ENCODE peak calls at places on chromosome 19, in ten cellular contexts. One of them, this sample, is unnamed.

GRCh38 chr19:29497241-29497640 is 28.6 kb upstream of the VSTM2B start:
- DNase-seq in stimulated activated naive CD4-positive, alpha-beta T cell: no peak
- DNase-seq in iris pigment epithelial cell: no peak
- DNase-seq in stimulated activated CD8-positive, alpha-beta memory T cell treated with anti-CD3 and anti-CD28 coated beads, Interleukin-15, amount 100 ng/mL, for 24 hours: no peak
- DNase-seq in NCI-H774: no peak
- DNase-seq in ascending aorta: peak
- DNase-seq in globus pallidus: no peak
- DNase-seq in stimulated activated CD4-positive, alpha-beta T cell treated with anti-CD3 and anti-CD28 coated beads, Interleukin-1b, Interleukin-23, amount 100 ng/mL, for 1 hour: no peak
- DNase-seq in left ventricle myocardium inferior: no peak
- DNase-seq in brain microvascular endothelial cell: no peak
- DNase-seq in this sample: no peak

GRCh38 chr19:2477141-2477710 is 1.3 kb downstream of the GADD45B start:
- DNase-seq in stimulated activated naive CD4-positive, alpha-beta T cell: peak
- DNase-seq in stimulated activated CD8-positive, alpha-beta memory T cell treated with anti-CD3 and anti-CD28 coated beads, Interleukin-15, amount 100 ng/mL, for 24 hours: no peak
- DNase-seq in iris pigment epithelial cell: peak
- DNase-seq in ascending aorta: peak
- DNase-seq in stimulated activated CD4-positive, alpha-beta T cell treated with anti-CD3 and anti-CD28 coated beads, Interleukin-1b, Interleukin-23, amount 100 ng/mL, for 1 hour: no peak
- DNase-seq in NCI-H774: no peak
- DNase-seq in brain microvascular endothelial cell: no peak
- DNase-seq in globus pallidus: no peak
- DNase-seq in left ventricle myocardium inferior: peak
- DNase-seq in this sample: no peak

GRCh38 chr19:49767380-49767779 is 579 bp downstream of the AP2A1 start:
- DNase-seq in iris pigment epithelial cell: no peak
- DNase-seq in globus pallidus: no peak
- DNase-seq in stimulated activated naive CD4-positive, alpha-beta T cell: no peak
- DNase-seq in brain microvascular endothelial cell: no peak
- DNase-seq in stimulated activated CD8-positive, alpha-beta memory T cell treated with anti-CD3 and anti-CD28 coated beads, Interleukin-15, amount 100 ng/mL, for 24 hours: no peak
- DNase-seq in NCI-H774: no peak
- DNase-seq in stimulated activated CD4-positive, alpha-beta T cell treated with anti-CD3 and anti-CD28 coated beads, Interleukin-1b, Interleukin-23, amount 100 ng/mL, for 1 hour: no peak
- DNase-seq in ascending aorta: no peak
- DNase-seq in left ventricle myocardium inferior: no peak
- DNase-seq in this sample: no peak

GRCh38 chr19:49301165-49301865 is 23.7 kb downstream of the SLC6A16 start:
- DNase-seq in globus pallidus: peak
- DNase-seq in brain microvascular endothelial cell: peak
- DNase-seq in NCI-H774: peak
- DNase-seq in ascending aorta: peak
- DNase-seq in left ventricle myocardium inferior: peak
- DNase-seq in iris pigment epithelial cell: peak
- DNase-seq in stimulated activated naive CD4-positive, alpha-beta T cell: peak
- DNase-seq in stimulated activated CD8-positive, alpha-beta memory T cell treated with anti-CD3 and anti-CD28 coated beads, Interleukin-15, amount 100 ng/mL, for 24 hours: peak
- DNase-seq in stimulated activated CD4-positive, alpha-beta T cell treated with anti-CD3 and anti-CD28 coated beads, Interleukin-1b, Interleukin-23, amount 100 ng/mL, for 1 hour: peak
- DNase-seq in this sample: peak

GRCh38 chr19:29325241-29325975 is 112.5 kb upstream of the UQCRFS1 start:
- DNase-seq in stimulated activated CD8-positive, alpha-beta memory T cell treated with anti-CD3 and anti-CD28 coated beads, Interleukin-15, amount 100 ng/mL, for 24 hours: no peak
- DNase-seq in iris pigment epithelial cell: no peak
- DNase-seq in globus pallidus: no peak
- DNase-seq in ascending aorta: no peak
- DNase-seq in NCI-H774: no peak
- DNase-seq in brain microvascular endothelial cell: no peak
- DNase-seq in stimulated activated CD4-positive, alpha-beta T cell treated with anti-CD3 and anti-CD28 coated beads, Interleukin-1b, Interleukin-23, amount 100 ng/mL, for 1 hour: no peak
- DNase-seq in stimulated activated naive CD4-positive, alpha-beta T cell: no peak
- DNase-seq in left ventricle myocardium inferior: no peak
- DNase-seq in this sample: no peak

GRCh38 chr19:11674067-11674492 is 64.7 kb downstream of the ZNF823 start:
- DNase-seq in brain microvascular endothelial cell: no peak
- DNase-seq in left ventricle myocardium inferior: no peak
- DNase-seq in iris pigment epithelial cell: no peak
- DNase-seq in stimulated activated CD8-positive, alpha-beta memory T cell treated with anti-CD3 and anti-CD28 coated beads, Interleukin-15, amount 100 ng/mL, for 24 hours: no peak
- DNase-seq in stimulated activated CD4-positive, alpha-beta T cell treated with anti-CD3 and anti-CD28 coated beads, Interleukin-1b, Interleukin-23, amount 100 ng/mL, for 1 hour: no peak
- DNase-seq in NCI-H774: no peak
- DNase-seq in ascending aorta: no peak
- DNase-seq in globus pallidus: no peak
- DNase-seq in stimulated activated naive CD4-positive, alpha-beta T cell: no peak
- DNase-seq in this sample: no peak

GRCh38 chr19:41427647-41428480 is 690 bp upstream of the B3GNT8 start:
- DNase-seq in left ventricle myocardium inferior: peak
- DNase-seq in stimulated activated naive CD4-positive, alpha-beta T cell: peak
- DNase-seq in NCI-H774: no peak
- DNase-seq in stimulated activated CD8-positive, alpha-beta memory T cell treated with anti-CD3 and anti-CD28 coated beads, Interleukin-15, amount 100 ng/mL, for 24 hours: peak
- DNase-seq in ascending aorta: no peak
- DNase-seq in brain microvascular endothelial cell: no peak
- DNase-seq in globus pallidus: no peak
- DNase-seq in stimulated activated CD4-positive, alpha-beta T cell treated with anti-CD3 and anti-CD28 coated beads, Interleukin-1b, Interleukin-23, amount 100 ng/mL, for 1 hour: no peak
- DNase-seq in iris pigment epithelial cell: peak
- DNase-seq in this sample: no peak

GRCh38 chr19:39411006-39411831 is 1.2 kb upstream of the PLEKHG2 start:
- DNase-seq in brain microvascular endothelial cell: peak
- DNase-seq in ascending aorta: peak
- DNase-seq in globus pallidus: no peak
- DNase-seq in stimulated activated naive CD4-positive, alpha-beta T cell: no peak
- DNase-seq in left ventricle myocardium inferior: no peak
- DNase-seq in stimulated activated CD8-positive, alpha-beta memory T cell treated with anti-CD3 and anti-CD28 coated beads, Interleukin-15, amount 100 ng/mL, for 24 hours: no peak
- DNase-seq in iris pigment epithelial cell: peak
- DNase-seq in stimulated activated CD4-positive, alpha-beta T cell treated with anti-CD3 and anti-CD28 coated beads, Interleukin-1b, Interleukin-23, amount 100 ng/mL, for 1 hour: no peak
- DNase-seq in NCI-H774: no peak
- DNase-seq in this sample: no peak

GRCh38 chr19:7098701-7099596 is 29.4 kb downstream of the ZNF557 start:
- DNase-seq in stimulated activated naive CD4-positive, alpha-beta T cell: peak
- DNase-seq in ascending aorta: peak
- DNase-seq in NCI-H774: peak
- DNase-seq in stimulated activated CD8-positive, alpha-beta memory T cell treated with anti-CD3 and anti-CD28 coated beads, Interleukin-15, amount 100 ng/mL, for 24 hours: peak
- DNase-seq in globus pallidus: peak
- DNase-seq in left ventricle myocardium inferior: peak
- DNase-seq in iris pigment epithelial cell: peak
- DNase-seq in brain microvascular endothelial cell: peak
- DNase-seq in stimulated activated CD4-positive, alpha-beta T cell treated with anti-CD3 and anti-CD28 coated beads, Interleukin-1b, Interleukin-23, amount 100 ng/mL, for 1 hour: peak
- DNase-seq in this sample: peak

GRCh38 chr19:4233282-4233853 is 4.0 kb downstream of the EBI3 start:
- DNase-seq in NCI-H774: peak
- DNase-seq in stimulated activated CD4-positive, alpha-beta T cell treated with anti-CD3 and anti-CD28 coated beads, Interleukin-1b, Interleukin-23, amount 100 ng/mL, for 1 hour: peak
- DNase-seq in stimulated activated CD8-positive, alpha-beta memory T cell treated with anti-CD3 and anti-CD28 coated beads, Interleukin-15, amount 100 ng/mL, for 24 hours: peak
- DNase-seq in ascending aorta: no peak
- DNase-seq in stimulated activated naive CD4-positive, alpha-beta T cell: peak
- DNase-seq in globus pallidus: no peak
- DNase-seq in brain microvascular endothelial cell: peak
- DNase-seq in iris pigment epithelial cell: peak
- DNase-seq in left ventricle myocardium inferior: peak
- DNase-seq in this sample: no peak

GRCh38 chr19:32124585-32124984 is 220.8 kb upstream of the ZNF507 start:
- DNase-seq in left ventricle myocardium inferior: no peak
- DNase-seq in iris pigment epithelial cell: no peak
- DNase-seq in ascending aorta: no peak
- DNase-seq in stimulated activated naive CD4-positive, alpha-beta T cell: no peak
- DNase-seq in brain microvascular endothelial cell: no peak
- DNase-seq in NCI-H774: no peak
- DNase-seq in globus pallidus: no peak
- DNase-seq in stimulated activated CD4-positive, alpha-beta T cell treated with anti-CD3 and anti-CD28 coated beads, Interleukin-1b, Interleukin-23, amount 100 ng/mL, for 1 hour: no peak
- DNase-seq in stimulated activated CD8-positive, alpha-beta memory T cell treated with anti-CD3 and anti-CD28 coated beads, Interleukin-15, amount 100 ng/mL, for 24 hours: no peak
- DNase-seq in this sample: no peak

GRCh38 chr19:51201712-51202111 is 23.2 kb upstream of the CD33 start:
- DNase-seq in globus pallidus: no peak
- DNase-seq in stimulated activated CD8-positive, alpha-beta memory T cell treated with anti-CD3 and anti-CD28 coated beads, Interleukin-15, amount 100 ng/mL, for 24 hours: no peak
- DNase-seq in left ventricle myocardium inferior: no peak
- DNase-seq in NCI-H774: no peak
- DNase-seq in brain microvascular endothelial cell: no peak
- DNase-seq in stimulated activated CD4-positive, alpha-beta T cell treated with anti-CD3 and anti-CD28 coated beads, Interleukin-1b, Interleukin-23, amount 100 ng/mL, for 1 hour: no peak
- DNase-seq in stimulated activated naive CD4-positive, alpha-beta T cell: no peak
- DNase-seq in ascending aorta: no peak
- DNase-seq in iris pigment epithelial cell: no peak
- DNase-seq in this sample: no peak

GRCh38 chr19:806815-807421 is 9.7 kb downstream of the PTBP1 start:
- DNase-seq in brain microvascular endothelial cell: no peak
- DNase-seq in ascending aorta: no peak
- DNase-seq in stimulated activated naive CD4-positive, alpha-beta T cell: no peak
- DNase-seq in iris pigment epithelial cell: no peak
- DNase-seq in left ventricle myocardium inferior: no peak
- DNase-seq in globus pallidus: no peak
- DNase-seq in stimulated activated CD4-positive, alpha-beta T cell treated with anti-CD3 and anti-CD28 coated beads, Interleukin-1b, Interleukin-23, amount 100 ng/mL, for 1 hour: no peak
- DNase-seq in NCI-H774: no peak
- DNase-seq in stimulated activated CD8-positive, alpha-beta memory T cell treated with anti-CD3 and anti-CD28 coated beads, Interleukin-15, amount 100 ng/mL, for 24 hours: no peak
- DNase-seq in this sample: no peak

GRCh38 chr19:3161453-3161852 is 17.1 kb upstream of the S1PR4 start:
- DNase-seq in stimulated activated CD4-positive, alpha-beta T cell treated with anti-CD3 and anti-CD28 coated beads, Interleukin-1b, Interleukin-23, amount 100 ng/mL, for 1 hour: no peak
- DNase-seq in brain microvascular endothelial cell: peak
- DNase-seq in globus pallidus: no peak
- DNase-seq in stimulated activated CD8-positive, alpha-beta memory T cell treated with anti-CD3 and anti-CD28 coated beads, Interleukin-15, amount 100 ng/mL, for 24 hours: no peak
- DNase-seq in NCI-H774: no peak
- DNase-seq in left ventricle myocardium inferior: no peak
- DNase-seq in stimulated activated naive CD4-positive, alpha-beta T cell: no peak
- DNase-seq in ascending aorta: no peak
- DNase-seq in iris pigment epithelial cell: peak
- DNase-seq in this sample: no peak

GRCh38 chr19:15280915-15281683 is 48.9 kb upstream of the EPHX3 start:
- DNase-seq in globus pallidus: peak
- DNase-seq in stimulated activated CD8-positive, alpha-beta memory T cell treated with anti-CD3 and anti-CD28 coated beads, Interleukin-15, amount 100 ng/mL, for 24 hours: no peak
- DNase-seq in brain microvascular endothelial cell: peak
- DNase-seq in NCI-H774: peak
- DNase-seq in stimulated activated naive CD4-positive, alpha-beta T cell: no peak
- DNase-seq in left ventricle myocardium inferior: peak
- DNase-seq in iris pigment epithelial cell: peak
- DNase-seq in stimulated activated CD4-positive, alpha-beta T cell treated with anti-CD3 and anti-CD28 coated beads, Interleukin-1b, Interleukin-23, amount 100 ng/mL, for 1 hour: no peak
- DNase-seq in ascending aorta: peak
- DNase-seq in this sample: peak

GRCh38 chr19:35030257-35031071 is at the start of gene SCN1B:
- DNase-seq in stimulated activated naive CD4-positive, alpha-beta T cell: peak
- DNase-seq in stimulated activated CD8-positive, alpha-beta memory T cell treated with anti-CD3 and anti-CD28 coated beads, Interleukin-15, amount 100 ng/mL, for 24 hours: peak
- DNase-seq in brain microvascular endothelial cell: peak
- DNase-seq in iris pigment epithelial cell: peak
- DNase-seq in left ventricle myocardium inferior: peak
- DNase-seq in stimulated activated CD4-positive, alpha-beta T cell treated with anti-CD3 and anti-CD28 coated beads, Interleukin-1b, Interleukin-23, amount 100 ng/mL, for 1 hour: peak
- DNase-seq in ascending aorta: peak
- DNase-seq in globus pallidus: no peak
- DNase-seq in NCI-H774: no peak
- DNase-seq in this sample: peak

GRCh38 chr19:30074741-30075460 is 132.9 kb downstream of the URI1 start:
- DNase-seq in globus pallidus: no peak
- DNase-seq in stimulated activated naive CD4-positive, alpha-beta T cell: no peak
- DNase-seq in brain microvascular endothelial cell: no peak
- DNase-seq in stimulated activated CD4-positive, alpha-beta T cell treated with anti-CD3 and anti-CD28 coated beads, Interleukin-1b, Interleukin-23, amount 100 ng/mL, for 1 hour: no peak
- DNase-seq in NCI-H774: no peak
- DNase-seq in iris pigment epithelial cell: no peak
- DNase-seq in left ventricle myocardium inferior: no peak
- DNase-seq in ascending aorta: peak
- DNase-seq in stimulated activated CD8-positive, alpha-beta memory T cell treated with anti-CD3 and anti-CD28 coated beads, Interleukin-15, amount 100 ng/mL, for 24 hours: no peak
- DNase-seq in this sample: no peak

GRCh38 chr19:54430306-54431254 is 15.3 kb downstream of the TTYH1 start:
- DNase-seq in stimulated activated naive CD4-positive, alpha-beta T cell: peak
- DNase-seq in stimulated activated CD8-positive, alpha-beta memory T cell treated with anti-CD3 and anti-CD28 coated beads, Interleukin-15, amount 100 ng/mL, for 24 hours: peak
- DNase-seq in stimulated activated CD4-positive, alpha-beta T cell treated with anti-CD3 and anti-CD28 coated beads, Interleukin-1b, Interleukin-23, amount 100 ng/mL, for 1 hour: peak
- DNase-seq in ascending aorta: no peak
- DNase-seq in globus pallidus: peak
- DNase-seq in NCI-H774: no peak
- DNase-seq in iris pigment epithelial cell: peak
- DNase-seq in brain microvascular endothelial cell: peak
- DNase-seq in left ventricle myocardium inferior: peak
- DNase-seq in this sample: no peak

GRCh38 chr19:29596080-29596479 is 10.0 kb upstream of the POP4 start:
- DNase-seq in globus pallidus: no peak
- DNase-seq in left ventricle myocardium inferior: no peak
- DNase-seq in brain microvascular endothelial cell: no peak
- DNase-seq in stimulated activated CD4-positive, alpha-beta T cell treated with anti-CD3 and anti-CD28 coated beads, Interleukin-1b, Interleukin-23, amount 100 ng/mL, for 1 hour: no peak
- DNase-seq in iris pigment epithelial cell: no peak
- DNase-seq in NCI-H774: peak
- DNase-seq in stimulated activated CD8-positive, alpha-beta memory T cell treated with anti-CD3 and anti-CD28 coated beads, Interleukin-15, amount 100 ng/mL, for 24 hours: no peak
- DNase-seq in ascending aorta: peak
- DNase-seq in stimulated activated naive CD4-positive, alpha-beta T cell: no peak
- DNase-seq in this sample: no peak

GRCh38 chr19:54431255-54431838 is 16.1 kb downstream of the TTYH1 start:
- DNase-seq in stimulated activated CD4-positive, alpha-beta T cell treated with anti-CD3 and anti-CD28 coated beads, Interleukin-1b, Interleukin-23, amount 100 ng/mL, for 1 hour: no peak
- DNase-seq in ascending aorta: no peak
- DNase-seq in left ventricle myocardium inferior: peak
- DNase-seq in stimulated activated naive CD4-positive, alpha-beta T cell: no peak
- DNase-seq in globus pallidus: no peak
- DNase-seq in brain microvascular endothelial cell: peak
- DNase-seq in stimulated activated CD8-positive, alpha-beta memory T cell treated with anti-CD3 and anti-CD28 coated beads, Interleukin-15, amount 100 ng/mL, for 24 hours: no peak
- DNase-seq in NCI-H774: peak
- DNase-seq in iris pigment epithelial cell: peak
- DNase-seq in this sample: no peak

GRCh38 chr19:36112678-36113077 is 1.7 kb downstream of the OVOL3 start:
- DNase-seq in globus pallidus: no peak
- DNase-seq in brain microvascular endothelial cell: no peak
- DNase-seq in stimulated activated CD8-positive, alpha-beta memory T cell treated with anti-CD3 and anti-CD28 coated beads, Interleukin-15, amount 100 ng/mL, for 24 hours: no peak
- DNase-seq in left ventricle myocardium inferior: no peak
- DNase-seq in NCI-H774: no peak
- DNase-seq in stimulated activated CD4-positive, alpha-beta T cell treated with anti-CD3 and anti-CD28 coated beads, Interleukin-1b, Interleukin-23, amount 100 ng/mL, for 1 hour: no peak
- DNase-seq in iris pigment epithelial cell: no peak
- DNase-seq in ascending aorta: no peak
- DNase-seq in stimulated activated naive CD4-positive, alpha-beta T cell: no peak
- DNase-seq in this sample: no peak

GRCh38 chr19:57068921-57069697 is 50.7 kb upstream of the USP29 start:
- DNase-seq in globus pallidus: no peak
- DNase-seq in iris pigment epithelial cell: no peak
- DNase-seq in stimulated activated CD8-positive, alpha-beta memory T cell treated with anti-CD3 and anti-CD28 coated beads, Interleukin-15, amount 100 ng/mL, for 24 hours: no peak
- DNase-seq in left ventricle myocardium inferior: no peak
- DNase-seq in stimulated activated CD4-positive, alpha-beta T cell treated with anti-CD3 and anti-CD28 coated beads, Interleukin-1b, Interleukin-23, amount 100 ng/mL, for 1 hour: no peak
- DNase-seq in NCI-H774: no peak
- DNase-seq in ascending aorta: no peak
- DNase-seq in brain microvascular endothelial cell: no peak
- DNase-seq in stimulated activated naive CD4-positive, alpha-beta T cell: no peak
- DNase-seq in this sample: peak

GRCh38 chr19:38277969-38278680 is 13.8 kb downstream of the SPINT2 start:
- DNase-seq in stimulated activated CD4-positive, alpha-beta T cell treated with anti-CD3 and anti-CD28 coated beads, Interleukin-1b, Interleukin-23, amount 100 ng/mL, for 1 hour: no peak
- DNase-seq in ascending aorta: peak
- DNase-seq in stimulated activated naive CD4-positive, alpha-beta T cell: no peak
- DNase-seq in globus pallidus: no peak
- DNase-seq in NCI-H774: no peak
- DNase-seq in left ventricle myocardium inferior: peak
- DNase-seq in brain microvascular endothelial cell: no peak
- DNase-seq in iris pigment epithelial cell: no peak
- DNase-seq in stimulated activated CD8-positive, alpha-beta memory T cell treated with anti-CD3 and anti-CD28 coated beads, Interleukin-15, amount 100 ng/mL, for 24 hours: no peak
- DNase-seq in this sample: no peak

GRCh38 chr19:58229255-58229639 is 533 bp downstream of the ZNF544 start:
- DNase-seq in globus pallidus: peak
- DNase-seq in stimulated activated CD8-positive, alpha-beta memory T cell treated with anti-CD3 and anti-CD28 coated beads, Interleukin-15, amount 100 ng/mL, for 24 hours: no peak
- DNase-seq in brain microvascular endothelial cell: peak
- DNase-seq in ascending aorta: no peak
- DNase-seq in NCI-H774: no peak
- DNase-seq in iris pigment epithelial cell: peak
- DNase-seq in stimulated activated CD4-positive, alpha-beta T cell treated with anti-CD3 and anti-CD28 coated beads, Interleukin-1b, Interleukin-23, amount 100 ng/mL, for 1 hour: no peak
- DNase-seq in stimulated activated naive CD4-positive, alpha-beta T cell: peak
- DNase-seq in left ventricle myocardium inferior: no peak
- DNase-seq in this sample: no peak

GRCh38 chr19:40799558-40800338 is 757 bp downstream of the EGLN2 start:
- DNase-seq in iris pigment epithelial cell: no peak
- DNase-seq in left ventricle myocardium inferior: peak
- DNase-seq in ascending aorta: no peak
- DNase-seq in NCI-H774: no peak
- DNase-seq in globus pallidus: no peak
- DNase-seq in brain microvascular endothelial cell: no peak
- DNase-seq in stimulated activated CD8-positive, alpha-beta memory T cell treated with anti-CD3 and anti-CD28 coated beads, Interleukin-15, amount 100 ng/mL, for 24 hours: no peak
- DNase-seq in stimulated activated CD4-positive, alpha-beta T cell treated with anti-CD3 and anti-CD28 coated beads, Interleukin-1b, Interleukin-23, amount 100 ng/mL, for 1 hour: no peak
- DNase-seq in stimulated activated naive CD4-positive, alpha-beta T cell: no peak
- DNase-seq in this sample: no peak

GRCh38 chr19:10333758-10334339 is 520 bp upstream of the RAVER1 start:
- DNase-seq in left ventricle myocardium inferior: no peak
- DNase-seq in stimulated activated naive CD4-positive, alpha-beta T cell: no peak
- DNase-seq in stimulated activated CD4-positive, alpha-beta T cell treated with anti-CD3 and anti-CD28 coated beads, Interleukin-1b, Interleukin-23, amount 100 ng/mL, for 1 hour: no peak
- DNase-seq in stimulated activated CD8-positive, alpha-beta memory T cell treated with anti-CD3 and anti-CD28 coated beads, Interleukin-15, amount 100 ng/mL, for 24 hours: no peak
- DNase-seq in iris pigment epithelial cell: peak
- DNase-seq in ascending aorta: no peak
- DNase-seq in brain microvascular endothelial cell: no peak
- DNase-seq in globus pallidus: no peak
- DNase-seq in NCI-H774: no peak
- DNase-seq in this sample: no peak

GRCh38 chr19:2540646-2541454 is 64.9 kb downstream of the GADD45B start:
- DNase-seq in stimulated activated CD4-positive, alpha-beta T cell treated with anti-CD3 and anti-CD28 coated beads, Interleukin-1b, Interleukin-23, amount 100 ng/mL, for 1 hour: no peak
- DNase-seq in ascending aorta: peak
- DNase-seq in stimulated activated CD8-positive, alpha-beta memory T cell treated with anti-CD3 and anti-CD28 coated beads, Interleukin-15, amount 100 ng/mL, for 24 hours: no peak
- DNase-seq in globus pallidus: no peak
- DNase-seq in brain microvascular endothelial cell: peak
- DNase-seq in NCI-H774: no peak
- DNase-seq in left ventricle myocardium inferior: peak
- DNase-seq in stimulated activated naive CD4-positive, alpha-beta T cell: no peak
- DNase-seq in iris pigment epithelial cell: peak
- DNase-seq in this sample: peak

GRCh38 chr19:14002571-14003278 is 3.4 kb downstream of the RFX1 start:
- DNase-seq in NCI-H774: no peak
- DNase-seq in iris pigment epithelial cell: no peak
- DNase-seq in ascending aorta: no peak
- DNase-seq in left ventricle myocardium inferior: peak
- DNase-seq in globus pallidus: no peak
- DNase-seq in stimulated activated naive CD4-positive, alpha-beta T cell: peak
- DNase-seq in brain microvascular endothelial cell: no peak
- DNase-seq in stimulated activated CD4-positive, alpha-beta T cell treated with anti-CD3 and anti-CD28 coated beads, Interleukin-1b, Interleukin-23, amount 100 ng/mL, for 1 hour: no peak
- DNase-seq in stimulated activated CD8-positive, alpha-beta memory T cell treated with anti-CD3 and anti-CD28 coated beads, Interleukin-15, amount 100 ng/mL, for 24 hours: no peak
- DNase-seq in this sample: no peak

This sample was measured in neuronal stem cell.